ENCODE peak calls at places on chromosomes 1 and 21, in four cellular contexts. L, V, M and H are unnamed samples.

GRCh38 chr1:222307621-222308020 is 240.3 kb downstream of the HHIPL2 start:
- DNase-seq in L (no peak), V (no peak), M (no peak), H (no peak)

GRCh38 chr1:231639819-231640218 is 13.2 kb downstream of the DISC1 start:
- DNase-seq in L (no peak), V (no peak), M (no peak), H (no peak)

GRCh38 chr1:101288491-101288944 is 51.7 kb downstream of the S1PR1 start:
- DNase-seq in L (peak; percentile 58), V (no peak), M (peak; percentile 88), H (peak; percentile 51)

GRCh38 chr1:32612189-32612881 is 38.0 kb downstream of the ZBTB8OS start:
- DNase-seq in L (peak; percentile 71), V (peak; percentile 96), M (peak; percentile 82), H (peak; percentile 79)

GRCh38 chr21:25280061-25280460 is 327.2 kb downstream of the MRPL39 start:
- DNase-seq in L (no peak), V (no peak), M (no peak), H (no peak)

GRCh38 chr1:109368464-109368863 is 29.3 kb downstream of the SORT1 start:
- DNase-seq in L (no peak), V (no peak), M (no peak), H (no peak)

GRCh38 chr1:160618327-160618726 is 28.5 kb downstream of the SLAMF1 start:
- DNase-seq in L (no peak), V (no peak), M (no peak), H (no peak)

GRCh38 chr1:9108056-9108665 is 20.7 kb downstream of the GPR157 start:
- DNase-seq in L (no peak), V (no peak), M (no peak), H (no peak)

GRCh38 chr1:92480813-92481597 is 5.7 kb downstream of the GFI1 start:
- DNase-seq in L (no peak), V (peak; percentile 67), M (no peak), H (no peak)

GRCh38 chr1:162984699-162985098 is 84.5 kb upstream of the RGS4 start:
- DNase-seq in L (no peak), V (no peak), M (no peak), H (no peak)

GRCh38 chr1:101291562-101292035 is 54.8 kb downstream of the S1PR1 start:
- DNase-seq in L (no peak), V (no peak), M (peak; percentile 83), H (no peak)

GRCh38 chr1:199449681-199450080 is 577.8 kb upstream of the NR5A2 start:
- DNase-seq in L (no peak), V (no peak), M (no peak), H (no peak)

GRCh38 chr1:33322870-33323585 is 2.1 kb upstream of the A3GALT2 start:
- DNase-seq in L (no peak), V (no peak), M (no peak), H (no peak)

GRCh38 chr1:223234164-223234501 is 91.1 kb upstream of the TLR5 start:
- DNase-seq in L (no peak), V (peak; percentile 6), M (no peak), H (no peak)

GRCh38 chr1:2801535-2802291 is at the start of gene TTC34:
- DNase-seq in L (peak; percentile 90), V (no peak), M (peak; percentile 16), H (peak; percentile 47)

GRCh38 chr1:87331319-87332269 is 2.9 kb downstream of the LMO4 start:
- DNase-seq in L (peak; percentile 73), V (peak; percentile 86), M (peak; percentile 55), H (peak; percentile 49)

GRCh38 chr21:19759836-19760235 is 1238.4 kb upstream of the NCAM2 start:
- DNase-seq in L (no peak), V (no peak), M (no peak), H (no peak)

GRCh38 chr1:2014726-2015382 is 4.3 kb upstream of the GABRD start:
- DNase-seq in L (no peak), V (no peak), M (no peak), H (peak; percentile 35)

GRCh38 chr1:41712687-41713086 is 206.0 kb downstream of the HIVEP3 start:
- DNase-seq in L (no peak), V (no peak), M (no peak), H (no peak)

GRCh38 chr1:160997323-160998038 is 23.5 kb downstream of the F11R start:
- DNase-seq in L (peak; percentile 82), V (no peak), M (peak; percentile 61), H (peak; percentile 86)

GRCh38 chr1:10253755-10254154 is 43.4 kb downstream of the KIF1B start:
- DNase-seq in L (no peak), V (no peak), M (no peak), H (peak; percentile 35)

GRCh38 chr1:41844255-41844654 is 74.5 kb downstream of the HIVEP3 start:
- DNase-seq in L (no peak), V (no peak), M (no peak), H (no peak)

GRCh38 chr1:89975540-89976125 is 19.3 kb upstream of the ZNF326 start:
- DNase-seq in L (peak; percentile 59), V (no peak), M (no peak), H (no peak)

GRCh38 chr1:186828612-186829542 is at the start of gene PLA2G4A:
- DNase-seq in L (no peak), V (no peak), M (no peak), H (peak; percentile 64)

GRCh38 chr1:119947468-119947867 is 51.2 kb upstream of the ADAM30 start:
- DNase-seq in L (no peak), V (no peak), M (no peak), H (no peak)

GRCh38 chr1:209879539-209879938 is 51.8 kb downstream of the UTP25 start:
- DNase-seq in L (no peak), V (no peak), M (peak; percentile 2), H (no peak)

GRCh38 chr1:32924881-32925344 is 23.7 kb upstream of the TMEM54 start:
- DNase-seq in L (peak; percentile 38), V (peak; percentile 82), M (peak; percentile 24), H (no peak)

GRCh38 chr21:16262109-16262508 is 532.3 kb downstream of the USP25 start:
- DNase-seq in L (no peak), V (no peak), M (no peak), H (no peak)

DNA sequence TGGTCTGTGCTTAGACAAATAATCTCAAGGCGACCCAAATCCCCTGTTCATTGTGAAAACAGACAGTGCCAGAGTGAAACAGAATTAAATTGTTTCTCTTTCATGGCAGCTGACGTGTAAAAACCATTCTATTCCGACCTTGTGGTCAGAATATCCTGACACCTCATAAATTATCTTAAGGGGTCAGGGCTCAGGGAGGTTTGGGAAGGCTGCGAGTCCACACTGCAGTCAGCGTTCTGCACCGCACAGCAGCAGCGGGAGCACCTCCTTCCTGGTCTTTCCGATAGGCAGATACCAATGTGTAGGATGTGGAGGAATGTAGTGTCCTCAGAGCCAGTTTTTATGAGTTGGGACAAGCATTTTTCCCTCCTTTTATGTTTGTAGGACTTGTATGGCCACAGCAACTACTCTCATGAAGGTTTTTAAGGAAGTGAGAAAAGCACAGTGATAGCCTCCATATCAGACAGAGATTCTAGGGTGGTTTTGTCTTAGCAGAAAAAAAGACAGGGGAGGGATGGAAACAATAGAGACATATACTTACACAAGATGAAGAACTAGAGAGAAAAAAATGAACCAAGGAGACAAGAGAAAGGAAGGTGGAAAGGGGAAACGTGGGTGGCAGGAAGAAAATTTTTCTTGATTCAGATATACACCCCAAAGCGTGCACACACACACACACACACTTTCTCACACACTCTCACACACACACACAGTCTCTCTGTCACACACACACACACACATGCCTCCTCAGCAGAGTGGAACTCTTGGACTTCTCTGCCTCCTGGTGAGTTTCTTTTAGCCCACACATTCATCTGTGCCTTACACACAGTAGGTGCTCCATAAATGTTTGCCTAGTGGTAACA is 68.6 kb downstream of the NTMT2 start:
- DNase-seq in L (no peak), V (no peak), M (no peak), H (no peak)
- TF ChIP-seq RAD21 in L (no peak), V (no peak), M (no peak), H (no peak)

GRCh38 chr1:203717120-203717519 is 47.9 kb upstream of the LAX1 start:
- DNase-seq in L (no peak), V (no peak), M (no peak), H (no peak)
- TF ChIP-seq RNF2 in L (no peak), V (no peak), M (no peak), H (no peak)

GRCh38 chr21:34205811-34206635 is 132.6 kb downstream of the MRPS6 start:
- DNase-seq in L (no peak), V (no peak), M (no peak), H (no peak)

GRCh38 chr21:34204481-34205439 is 131.4 kb downstream of the MRPS6 start:
- DNase-seq in L (no peak), V (no peak), M (no peak), H (no peak)

GRCh38 chr21:34201441-34201838 is 128.1 kb downstream of the MRPS6 start:
- DNase-seq in L (no peak), V (peak; percentile 45), M (no peak), H (no peak)

GRCh38 chr21:34202553-34203332 is 129.4 kb downstream of the MRPS6 start:
- DNase-seq in L (no peak), V (peak; percentile 76), M (no peak), H (no peak)

DNA sequence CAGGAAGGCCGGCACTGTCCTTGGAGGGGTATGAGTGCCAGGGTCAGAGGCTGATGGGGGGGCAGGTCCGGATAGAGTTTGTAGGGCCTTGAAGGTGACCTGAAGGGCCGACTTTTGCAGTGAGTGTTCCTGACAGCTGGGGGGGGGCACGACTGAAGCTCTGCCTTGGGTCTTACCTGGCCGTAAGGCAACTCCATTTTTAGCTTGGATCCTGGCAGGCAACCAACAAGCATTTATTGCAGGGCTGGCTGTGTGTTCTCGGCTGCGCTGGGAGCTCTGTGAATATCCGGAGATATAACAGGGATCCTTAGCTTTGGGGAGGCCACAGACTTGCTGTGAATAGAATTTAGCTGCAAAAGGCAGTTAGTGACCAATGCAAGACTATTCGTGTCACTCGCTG is 130.6 kb downstream of the MRPS6 start:
- DNase-seq in L (no peak), V (no peak), M (no peak), H (no peak)
- TF ChIP-seq RAD21 in L (no peak), V (no peak), M (no peak), H (no peak)

GRCh38 chr1:107963009-107963408 is 2.0 kb downstream of the VAV3 start:
- DNase-seq in L (no peak), V (no peak), M (no peak), H (no peak)

GRCh38 chr1:107964397-107965111 is 426 bp downstream of the VAV3 start:
- DNase-seq in L (no peak), V (peak; percentile 77), M (no peak), H (no peak)

GRCh38 chr1:107965112-107965991 is at the start of gene VAV3:
- DNase-seq in L (peak; percentile 16), V (peak; percentile 88), M (peak; percentile 50), H (peak; percentile 58)

GRCh38 chr1:107966550-107966949 is 1.6 kb upstream of the VAV3 start:
- DNase-seq in L (no peak), V (no peak), M (no peak), H (no peak)

DNA sequence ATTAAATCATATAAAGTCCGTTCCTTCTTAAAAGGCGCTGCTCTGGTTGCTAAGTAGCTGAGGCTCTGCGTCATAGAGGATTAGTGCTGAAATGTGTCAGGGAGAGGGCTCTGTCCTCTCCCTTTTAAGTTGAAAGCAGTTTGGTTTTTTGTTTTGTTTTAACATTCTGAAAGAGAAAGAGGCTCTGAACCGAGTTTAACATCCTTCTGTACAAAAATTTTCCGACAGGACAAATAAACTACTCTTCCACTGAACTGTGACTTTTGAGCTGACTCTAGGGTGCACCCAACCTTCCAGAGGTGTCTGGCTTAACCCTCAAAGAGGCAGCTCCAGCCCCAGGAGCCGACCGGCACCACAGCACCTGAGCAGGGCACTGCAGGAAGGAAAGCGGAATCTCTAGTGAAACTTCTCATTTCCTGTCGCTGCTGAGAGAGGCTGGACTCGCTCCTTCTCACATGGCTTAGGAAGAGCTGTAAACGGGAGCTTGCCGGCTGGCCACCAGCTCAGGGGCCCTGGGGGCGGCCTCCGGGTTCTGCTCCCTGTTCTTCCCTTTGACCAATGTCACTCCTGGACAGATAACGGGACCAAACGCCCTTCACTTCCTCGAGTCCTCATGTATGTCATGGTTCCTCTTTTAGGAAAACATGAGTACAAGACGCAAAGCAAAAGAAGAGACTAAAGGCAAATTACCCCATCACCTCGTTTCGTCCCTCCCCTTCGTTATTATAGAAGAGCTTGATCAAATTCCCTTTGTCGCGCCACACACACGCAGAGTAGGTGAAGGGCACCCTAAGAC is 1.2 kb downstream of the VAV3 start:
- DNase-seq in L (no peak), V (peak; percentile 57), M (no peak), H (no peak)
- TF ChIP-seq RNF2 in L (no peak), V (no peak), M (no peak), H (no peak)